ENCODE peak calls at places on chromosomes 13 and 19, in nine cellular contexts. M is NCI-H1417 treated with DMSO at 0.1 percent for 48 hours, Y is left lung, R is head of caudate nucleus, Z is GM23248, E is breast epithelium, G is fibroblast of pulmonary artery, H is heart left ventricle, V is T follicular helper cell. Q is an unnamed sample.

GRCh38 chr13:28583661-28584091 is 75.3 kb upstream of the POMP start:
- DNase-seq in M (no peak), G (no peak), Z (peak), H (no peak), E (no peak), R (no peak), Y (no peak), V (no peak), Q (peak)

GRCh38 chr13:40660692-40661091 is 5.7 kb downstream of the FOXO1 start:
- DNase-seq in Y (no peak), M (no peak), G (no peak), V (no peak), E (no peak), R (no peak), H (no peak), Z (no peak), Q (no peak)

GRCh38 chr19:33997690-33998089 is 174.6 kb upstream of the LSM14A start:
- DNase-seq in M (no peak), H (no peak), Z (peak), Y (no peak), R (no peak), G (no peak), E (no peak), V (no peak), Q (no peak)

GRCh38 chr19:15331419-15332310 is 674 bp downstream of the BRD4 start:
- DNase-seq in V (peak), G (peak), H (peak), Y (peak), M (no peak), E (no peak), Z (peak), R (peak), Q (peak)

GRCh38 chr19:18815673-18816072 is 16.1 kb upstream of the UPF1 start:
- DNase-seq in M (no peak), V (no peak), Z (no peak), E (no peak), G (no peak), R (no peak), H (no peak), Y (no peak), Q (no peak)

GRCh38 chr19:39917561-39918182 is 16.8 kb downstream of the FCGBP start:
- DNase-seq in Y (no peak), R (no peak), Z (no peak), G (no peak), V (no peak), H (no peak), M (no peak), E (no peak), Q (no peak)

GRCh38 chr13:70405266-70405665 is 297.0 kb upstream of the KLHL1 start:
- DNase-seq in Y (no peak), M (no peak), R (no peak), Z (no peak), H (no peak), G (no peak), V (no peak), E (no peak), Q (no peak)

GRCh38 chr13:42101821-42102580 is 53.6 kb downstream of the DGKH start:
- DNase-seq in R (no peak), E (no peak), M (no peak), Z (no peak), H (peak), Y (no peak), G (peak), V (no peak), Q (no peak)

GRCh38 chr19:7595466-7596133 is at the start of gene CAMSAP3:
- DNase-seq in E (no peak), M (peak), H (no peak), V (no peak), Z (peak), G (no peak), Y (no peak), R (peak), Q (peak)

GRCh38 chr19:9848060-9848459 is 12.9 kb downstream of the PIN1 start:
- DNase-seq in Z (no peak), E (no peak), R (no peak), M (no peak), V (peak), G (no peak), H (no peak), Y (no peak), Q (peak)

GRCh38 chr13:98541701-98542203 is 35.2 kb downstream of the STK24 start:
- DNase-seq in G (no peak), M (no peak), V (no peak), H (no peak), R (no peak), E (no peak), Y (no peak), Z (peak), Q (no peak)

GRCh38 chr19:21202865-21203494 is 61.1 kb downstream of the ZNF431 start:
- DNase-seq in G (peak), Z (peak), R (no peak), V (peak), E (no peak), Y (no peak), M (no peak), H (no peak), Q (peak)

GRCh38 chr13:66879971-66880370 is 350.2 kb downstream of the PCDH9 start:
- DNase-seq in E (no peak), Y (no peak), M (no peak), V (no peak), G (no peak), R (no peak), Z (no peak), H (no peak), Q (no peak)

GRCh38 chr19:3383121-3383722 is 16.8 kb downstream of the NFIC start:
- DNase-seq in M (no peak), Z (peak), V (no peak), R (no peak), Y (no peak), G (no peak), H (no peak), E (no peak), Q (no peak)

GRCh38 chr13:27035892-27036235 is 135.7 kb downstream of the USP12 start:
- DNase-seq in H (no peak), Y (no peak), R (no peak), G (peak), E (no peak), V (no peak), Z (no peak), M (no peak), Q (no peak)

GRCh38 chr19:7969560-7969949 is 26.1 kb upstream of the TIMM44 start:
- DNase-seq in E (no peak), H (no peak), G (no peak), M (no peak), R (no peak), Y (no peak), Z (no peak), V (no peak), Q (peak)

GRCh38 chr13:79451500-79451962 is 29.4 kb upstream of the NDFIP2 start:
- DNase-seq in Z (peak), M (no peak), H (peak), Y (peak), V (peak), E (no peak), R (peak), G (peak), Q (peak)

GRCh38 chr19:35008891-35009341 is 8.8 kb downstream of the GRAMD1A start:
- DNase-seq in V (no peak), Z (no peak), H (peak), E (no peak), Y (no peak), R (no peak), M (no peak), G (no peak), Q (no peak)

GRCh38 chr19:34323433-34324204 is 41.4 kb upstream of the GPI start:
- DNase-seq in Y (no peak), H (no peak), R (no peak), V (no peak), M (no peak), G (no peak), E (no peak), Z (no peak), Q (no peak)

GRCh38 chr13:85879014-85879413 is 79.8 kb upstream of the SLITRK6 start:
- DNase-seq in Z (no peak), Y (no peak), M (no peak), H (no peak), V (no peak), R (no peak), E (no peak), G (no peak), Q (no peak)

GRCh38 chr19:43997631-43998290 is 5.0 kb upstream of the ZNF230 start:
- DNase-seq in V (no peak), Y (no peak), R (no peak), Z (peak), G (peak), M (no peak), H (peak), E (no peak), Q (no peak)

GRCh38 chr13:98960331-98961203 is 17.3 kb downstream of the DOCK9 start:
- DNase-seq in Z (no peak), G (peak), E (no peak), Y (no peak), V (no peak), M (no peak), R (no peak), H (no peak), Q (no peak)

GRCh38 chr19:54420383-54421168 is 5.3 kb downstream of the TTYH1 start:
- DNase-seq in H (peak), E (no peak), G (peak), M (no peak), R (peak), Z (no peak), V (no peak), Y (no peak), Q (peak)

GRCh38 chr19:34350161-34350561 is 14.8 kb upstream of the GPI start:
- DNase-seq in G (no peak), V (peak), R (no peak), Z (peak), Y (no peak), H (no peak), E (no peak), M (no peak), Q (no peak)

GRCh38 chr19:3655402-3656072 is 28.9 kb upstream of the CACTIN start:
- DNase-seq in M (no peak), R (peak), Y (no peak), V (no peak), Z (peak), E (no peak), H (peak), G (peak), Q (no peak)

GRCh38 chr13:20182231-20182846 is 10.4 kb downstream of the GJB2 start:
- DNase-seq in G (peak), Z (peak), M (no peak), V (peak), H (no peak), R (no peak), Y (no peak), E (no peak), Q (peak)

GRCh38 chr19:29564574-29565005 is 38.8 kb downstream of the VSTM2B start:
- DNase-seq in Y (no peak), R (no peak), V (no peak), E (no peak), H (no peak), M (no peak), Z (no peak), G (no peak), Q (no peak)

GRCh38 chr13:42266464-42266863 is 5.5 kb upstream of the AKAP11 start:
- DNase-seq in M (no peak), Y (no peak), H (no peak), V (no peak), R (no peak), G (peak), E (no peak), Z (peak), Q (no peak)

GRCh38 chr19:55373318-55373992 is 3.2 kb upstream of the TMEM190 start:
- DNase-seq in V (no peak), E (no peak), H (no peak), R (no peak), Y (no peak), M (no peak), Z (no peak), G (no peak), Q (no peak)

GRCh38 chr19:982567-983170 is 1.5 kb upstream of the WDR18 start:
- DNase-seq in Y (peak), H (peak), V (peak), R (peak), E (peak), Z (peak), M (peak), G (peak), Q (peak)

GRCh38 chr19:16076154-16076957 is at the start of gene TPM4:
- DNase-seq in Y (peak), Z (peak), R (peak), G (peak), M (no peak), E (peak), V (peak), H (peak), Q (peak)

Q was measured in WTC11.